ENCODE peak calls at places on chromosomes 6 and 20, in eight cellular contexts. J is upper lobe of right lung, X is aorta, A is mucosa of descending colon, Y is mammary epithelial cell, P is endothelial cell of umbilical vein, I is A549, F is cardiac muscle cell. E is an unnamed sample.

GRCh38 chr20:37408202-37408929 is 62.4 kb downstream of the SRC start:
- DNase-seq in J (no peak), X (no peak), A (no peak), Y (no peak), P (no peak), I (no peak), F (peak; percentile 10), E (no peak)

GRCh38 chr6:120620900-120621299 is 713.4 kb downstream of the TBC1D32 start:
- DNase-seq in J (no peak), X (no peak), A (no peak), Y (no peak), P (peak; percentile 2), I (no peak), F (no peak), E (no peak)

GRCh38 chr20:41888434-41888833 is 270.3 kb upstream of the CHD6 start:
- DNase-seq in J (no peak), X (no peak), A (no peak), Y (no peak), P (no peak), I (no peak), F (no peak), E (no peak)

GRCh38 chr20:43431120-43431519 is 26.6 kb upstream of the SRSF6 start:
- DNase-seq in J (no peak), X (no peak), A (no peak), Y (no peak), P (no peak), I (no peak), F (peak; percentile 41), E (no peak)

GRCh38 chr6:25882066-25882496 is 8.0 kb upstream of the SLC17A3 start:
- DNase-seq in J (peak; percentile 78), X (peak; percentile 45), A (peak; percentile 54), Y (no peak), P (peak; percentile 24), I (peak; percentile 10), F (peak; percentile 19), E (peak; percentile 75)

GRCh38 chr6:158785036-158785435 is 34.1 kb downstream of the EZR start:
- DNase-seq in J (no peak), X (no peak), A (no peak), Y (no peak), P (no peak), I (no peak), F (no peak), E (no peak)

GRCh38 chr20:62935968-62936585 is 1.9 kb upstream of the GID8 start:
- DNase-seq in J (peak; percentile 51), X (no peak), A (no peak), Y (no peak), P (no peak), I (no peak), F (no peak), E (no peak)

GRCh38 chr6:168145747-168146596 is 67.0 kb upstream of the FRMD1 start:
- DNase-seq in J (no peak), X (no peak), A (peak; percentile 17), Y (no peak), P (no peak), I (no peak), F (no peak), E (peak; percentile 38)

GRCh38 chr6:71892641-71893040 is 6.3 kb downstream of the RIMS1 start:
- DNase-seq in J (no peak), X (no peak), A (no peak), Y (no peak), P (no peak), I (no peak), F (no peak), E (no peak)

GRCh38 chr6:68776382-68776781 is 141.3 kb downstream of the ADGRB3 start:
- DNase-seq in J (no peak), X (no peak), A (no peak), Y (no peak), P (no peak), I (no peak), F (no peak), E (no peak)

GRCh38 chr6:24775520-24776058 is 852 bp downstream of the GMNN start:
- DNase-seq in J (no peak), X (peak; percentile 46), A (no peak), Y (peak; percentile 41), P (no peak), I (no peak), F (peak; percentile 73), E (no peak)

GRCh38 chr6:55175778-55176084 is 1.4 kb downstream of the HCRTR2 start:
- DNase-seq in J (no peak), X (no peak), A (no peak), Y (no peak), P (no peak), I (no peak), F (no peak), E (no peak)

GRCh38 chr6:117317261-117317660 is 51.9 kb downstream of the VGLL2 start:
- DNase-seq in J (no peak), X (no peak), A (no peak), Y (peak; percentile 19), P (no peak), I (peak; percentile 2), F (peak; percentile 11), E (no peak)

GRCh38 chr6:138446821-138447220 is 42.8 kb downstream of the HEBP2 start:
- DNase-seq in J (no peak), X (no peak), A (no peak), Y (no peak), P (no peak), I (no peak), F (no peak), E (no peak)

GRCh38 chr20:63409834-63410435 is 48.8 kb upstream of the CHRNA4 start:
- DNase-seq in J (no peak), X (no peak), A (no peak), Y (no peak), P (no peak), I (no peak), F (no peak), E (no peak)

GRCh38 chr20:45365444-45365970 is 2.6 kb downstream of the SYS1 start:
- DNase-seq in J (no peak), X (no peak), A (no peak), Y (no peak), P (no peak), I (no peak), F (no peak), E (no peak)

GRCh38 chr20:10958279-10958678 is 284.5 kb upstream of the JAG1 start:
- DNase-seq in J (no peak), X (no peak), A (no peak), Y (no peak), P (no peak), I (no peak), F (no peak), E (no peak)

GRCh38 chr20:62118113-62119043 is 3.9 kb upstream of the LSM14B start:
- DNase-seq in J (no peak), X (no peak), A (no peak), Y (no peak), P (no peak), I (no peak), F (no peak), E (no peak)

GRCh38 chr20:41029150-41029872 is 689 bp downstream of the TOP1 start:
- DNase-seq in J (peak; percentile 76), X (no peak), A (peak; percentile 66), Y (no peak), P (peak; percentile 54), I (peak; percentile 47), F (no peak), E (peak; percentile 87)

GRCh38 chr6:52598123-52598823 is 21.4 kb upstream of the TRAM2 start:
- DNase-seq in J (no peak), X (peak; percentile 71), A (peak; percentile 46), Y (no peak), P (peak; percentile 54), I (peak; percentile 61), F (peak; percentile 88), E (peak; percentile 80)

GRCh38 chr6:170172406-170172805 is 118.5 kb downstream of the DLL1 start:
- DNase-seq in J (no peak), X (no peak), A (no peak), Y (no peak), P (no peak), I (no peak), F (no peak), E (peak; percentile 12)

GRCh38 chr6:66226099-66226498 is 519.1 kb upstream of the EYS start:
- DNase-seq in J (no peak), X (no peak), A (no peak), Y (no peak), P (no peak), I (no peak), F (no peak), E (no peak)

GRCh38 chr6:31935829-31936228 is 8.3 kb downstream of the C2 start:
- DNase-seq in J (no peak), X (no peak), A (no peak), Y (no peak), P (no peak), I (no peak), F (no peak), E (no peak)

GRCh38 chr6:30542404-30542725 is 13.9 kb downstream of the GNL1 start:
- DNase-seq in J (no peak), X (no peak), A (no peak), Y (no peak), P (peak; percentile 36), I (no peak), F (no peak), E (no peak)
- H3K4me3 ChIP-seq in J (peak overlapping the region; percentile 48), X (no peak overlapping the region), A (no peak overlapping the region), Y (no peak overlapping the region), P (no peak overlapping the region), I (no peak overlapping the region), F (no peak overlapping the region), E (no peak overlapping the region)

GRCh38 chr20:60242836-60243520 is 284.8 kb downstream of the CDH26 start:
- DNase-seq in J (no peak), X (no peak), A (no peak), Y (peak; percentile 75), P (no peak), I (no peak), F (no peak), E (no peak)
- H3K9me3 ChIP-seq in J (no peaks in the 10 kb centered on the region), X (no peaks in the 10 kb centered on the region), A (no peaks in the 10 kb centered on the region), Y (no peaks in the 10 kb centered on the region), P (no peaks in the 10 kb centered on the region), I (no peaks in the 10 kb centered on the region), F (no peaks in the 10 kb centered on the region), E (no peaks in the 10 kb centered on the region)

DNA sequence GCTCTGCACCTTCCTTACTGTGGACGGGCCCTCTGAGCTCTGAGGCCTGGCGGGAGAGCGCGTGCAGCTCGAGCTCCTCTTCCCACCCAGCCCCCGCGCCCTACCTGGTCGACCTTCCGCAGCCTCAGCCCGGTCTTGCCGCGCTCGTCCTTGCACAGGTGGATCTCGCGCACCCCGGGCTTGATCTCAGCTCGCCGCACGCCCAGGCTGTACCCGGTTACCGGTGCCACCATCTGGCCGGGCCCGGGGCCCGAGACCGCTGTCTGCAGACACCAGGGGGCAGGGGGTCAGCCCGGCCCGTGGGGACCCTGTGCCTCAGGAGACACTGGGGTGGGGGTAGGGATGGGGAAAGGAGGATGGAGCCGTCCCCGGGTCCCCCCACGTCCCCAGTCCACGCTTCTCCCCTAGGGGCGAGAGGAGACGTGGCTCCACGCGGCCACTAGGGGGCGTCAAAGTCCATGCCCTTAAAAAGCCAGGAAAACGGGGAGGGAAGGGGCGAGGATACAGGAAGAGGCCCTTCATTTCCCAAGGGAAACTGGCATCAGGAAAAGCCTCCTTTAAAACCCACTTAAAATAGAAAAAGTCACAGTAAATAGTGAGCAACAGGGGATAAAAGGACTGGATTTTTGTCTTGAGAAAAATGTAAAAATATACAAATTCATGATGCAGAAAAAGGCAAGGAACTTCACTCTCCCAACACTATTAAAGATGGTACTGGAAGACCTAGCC is 15.5 kb downstream of the SDCBP2 start:
- DNase-seq in J (peak; percentile 84), X (peak; percentile 80), A (peak; percentile 78), Y (peak; percentile 37), P (peak; percentile 78), I (peak; percentile 75), F (peak; percentile 89), E (peak; percentile 88)
- H3K4me3 ChIP-seq in J (no peak overlapping the region), X (no peak overlapping the region), A (no peak overlapping the region), Y (peak overlapping the region; percentile 17), P (no peak overlapping the region), I (no peak overlapping the region), F (no peak overlapping the region), E (no peak overlapping the region)

GRCh38 chr6:89781070-89782034 is 38.2 kb downstream of the MDN1 start:
- DNase-seq in J (no peak), X (no peak), A (no peak), Y (no peak), P (no peak), I (no peak), F (no peak), E (no peak)
- H3K9me3 ChIP-seq in J (no peaks in the 10 kb centered on the region), X (no peaks in the 10 kb centered on the region), A (peaks cover 9% of the 10 kb centered on the region), Y (no peaks in the 10 kb centered on the region), P (no peaks in the 10 kb centered on the region), I (no peaks in the 10 kb centered on the region), F (no peaks in the 10 kb centered on the region), E (no peaks in the 10 kb centered on the region)

E was measured in kidney.